ENCODE peak calls at places on chromosomes 16 and 17, in seven cellular contexts. G, I, X, J, T, E and O are unnamed samples. For H3K4me1, the result is how much of the 10 kb centered on the place peaks cover.

GRCh38 chr16:396605-397004 is 394 bp upstream of the NME4 start:
- DNase-seq in G (peak), I (no peak), X (peak), J (no peak), T (peak), E (no peak), O (peak)

GRCh38 chr16:57145964-57146647 is 39.7 kb downstream of the PSME3IP1 start:
- DNase-seq in G (no peak), I (no peak), X (no peak), J (no peak), T (no peak), E (no peak), O (no peak)

GRCh38 chr17:69286257-69286656 is 40.7 kb downstream of the ABCA5 start:
- DNase-seq in G (no peak), I (no peak), X (no peak), J (peak), T (no peak), E (no peak), O (no peak)

GRCh38 chr17:15999974-16000827 is 577 bp downstream of the TTC19 start:
- DNase-seq in G (peak), I (no peak), X (peak), J (peak), T (peak), E (no peak), O (peak)

GRCh38 chr16:12089492-12090161 is 113.1 kb downstream of the SNX29 start:
- DNase-seq in G (no peak), I (peak), X (peak), J (no peak), T (peak), E (peak), O (no peak)

GRCh38 chr17:72445055-72445991 is 324.5 kb downstream of the SOX9 start:
- DNase-seq in G (no peak), I (no peak), X (no peak), J (no peak), T (no peak), E (peak), O (no peak)

GRCh38 chr16:2858245-2859025 is 465 bp upstream of the PRSS22 start:
- DNase-seq in G (no peak), I (peak), X (no peak), J (peak), T (no peak), E (peak), O (no peak)

GRCh38 chr16:48524348-48525200 is 85.4 kb downstream of the N4BP1 start:
- DNase-seq in G (no peak), I (no peak), X (no peak), J (peak), T (no peak), E (no peak), O (no peak)

GRCh38 chr17:14719942-14720341 is 419.1 kb downstream of the HS3ST3B1 start:
- DNase-seq in G (no peak), I (no peak), X (no peak), J (peak), T (no peak), E (no peak), O (no peak)

GRCh38 chr16:24634919-24635318 is 94.5 kb upstream of the TNRC6A start:
- DNase-seq in G (no peak), I (no peak), X (no peak), J (no peak), T (no peak), E (no peak), O (no peak)

GRCh38 chr16:54194008-54194731 is 92.4 kb downstream of the IRX3 start:
- DNase-seq in G (no peak), I (peak), X (no peak), J (no peak), T (no peak), E (peak), O (peak)

GRCh38 chr17:81039854-81040758 is 5.2 kb downstream of the BAIAP2 start:
- DNase-seq in G (no peak), I (no peak), X (peak), J (peak), T (peak), E (no peak), O (no peak)

GRCh38 chr16:50680907-50681885 is at the start of gene SNX20:
- DNase-seq in G (peak), I (peak), X (no peak), J (no peak), T (no peak), E (peak), O (no peak)

GRCh38 chr16:31082368-31083045 is 6.2 kb downstream of the PRSS53 start:
- DNase-seq in G (no peak), I (no peak), X (no peak), J (no peak), T (no peak), E (no peak), O (no peak)

GRCh38 chr17:76103274-76104139 is at the start of gene EXOC7:
- DNase-seq in G (peak), I (peak), X (peak), J (peak), T (peak), E (peak), O (peak)
- TF ChIP-seq CTCF in G (no peak), I (no peak), X (peak), J (peak), T (no peak), E (no peak), O (no peak)

DNA sequence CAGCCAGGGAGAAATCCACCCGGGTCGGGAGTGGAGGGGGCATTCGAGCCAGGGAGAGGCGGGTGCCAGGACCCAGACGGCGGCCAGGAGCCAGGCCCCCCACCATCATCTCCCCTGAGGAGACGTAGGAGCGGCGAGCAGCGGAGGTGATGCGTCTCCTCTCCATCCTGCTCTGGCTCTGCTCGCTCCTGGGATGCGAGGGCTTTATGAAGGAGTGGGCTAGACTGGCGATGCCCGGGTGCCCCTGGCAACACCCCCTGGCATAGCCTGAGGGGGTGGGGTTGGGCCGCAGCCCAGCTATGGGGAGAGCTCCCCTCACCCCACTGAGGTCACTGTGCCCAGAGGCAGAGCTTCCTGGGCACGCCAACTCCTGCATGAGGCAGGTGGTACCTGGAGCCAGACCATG is at the start of gene GFAP:
- DNase-seq in G (no peak), I (peak), X (no peak), J (no peak), T (no peak), E (no peak), O (no peak)
- H3K4me3 ChIP-seq in G (no peak), I (no peak), X (no peak), J (no peak), T (no peak), E (no peak), O (no peak)

DNA sequence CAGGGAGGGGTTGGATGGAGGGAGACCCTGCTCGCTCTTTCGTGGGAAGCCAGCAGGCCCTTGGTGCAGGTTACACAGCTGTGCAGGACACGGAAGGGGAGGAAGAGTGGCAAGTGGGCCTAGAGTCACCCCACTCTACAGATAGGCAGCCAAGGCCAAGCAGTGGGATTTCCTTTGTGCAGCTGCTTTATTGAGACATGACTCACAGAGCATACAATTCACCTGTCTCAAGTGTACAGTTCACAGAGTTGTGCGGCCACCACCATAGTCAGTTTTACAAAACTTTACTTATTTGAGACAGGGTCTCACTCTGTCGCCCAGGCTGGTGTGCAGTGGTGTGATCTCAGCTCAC is 91.2 kb upstream of the CIBAR2 start:
- DNase-seq in G (no peak), I (no peak), X (no peak), J (no peak), T (no peak), E (no peak), O (no peak)
- H3K4me1 ChIP-seq in G (under half), I (under half), X (under half), J (under half), T (under half), E (under half), O (half or more)

DNA sequence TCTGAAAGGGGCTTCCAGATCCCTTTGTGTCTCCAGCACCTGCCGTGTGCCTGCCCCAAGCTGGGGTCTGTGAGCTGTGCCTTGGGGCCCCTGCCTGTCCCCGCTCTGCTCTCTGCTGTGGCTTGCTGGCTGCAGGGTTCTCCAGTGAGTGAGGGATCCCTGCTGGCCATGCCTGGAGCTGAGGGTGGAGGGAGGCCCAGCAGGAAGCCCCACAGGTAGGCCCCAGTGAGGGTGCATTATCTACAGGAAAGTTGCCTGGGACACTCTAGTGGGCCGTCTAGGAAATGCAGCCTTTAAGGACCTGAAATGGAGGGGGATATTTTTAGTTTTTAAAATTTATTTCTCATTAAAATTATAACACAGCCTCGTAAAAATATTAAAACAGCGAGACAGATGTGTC is 50.9 kb downstream of the JPH3 start:
- DNase-seq in G (no peak), I (no peak), X (no peak), J (no peak), T (peak), E (no peak), O (no peak)
- TF ChIP-seq CTCF in G (peak), I (peak), X (no peak), J (peak), T (peak), E (no peak), O (no peak)

DNA sequence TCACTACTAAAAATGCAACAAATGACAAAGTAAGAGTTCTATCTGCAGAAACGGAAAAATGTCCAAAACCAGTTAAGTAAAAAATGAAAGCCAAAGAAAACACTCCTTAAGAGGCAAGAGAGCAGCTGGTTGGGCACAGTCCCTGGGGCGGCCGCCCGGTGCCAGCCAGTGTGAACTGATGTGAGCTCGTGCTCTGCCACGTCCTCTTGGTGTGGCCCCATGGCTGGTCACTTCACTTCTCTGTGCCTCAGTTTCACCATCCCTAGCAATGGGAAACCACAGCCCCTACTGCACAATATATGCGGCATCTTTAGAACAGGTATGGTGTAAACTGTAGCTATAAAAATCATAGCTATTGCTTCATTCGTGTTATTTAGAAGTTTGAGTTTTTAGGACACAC is 21.2 kb downstream of the USP36 start:
- DNase-seq in G (no peak), I (no peak), X (no peak), J (no peak), T (no peak), E (no peak), O (no peak)
- H3K4me3 ChIP-seq in G (no peak), I (no peak), X (no peak), J (no peak), T (no peak), E (no peak), O (no peak)